ENCODE peak calls at places on chromosomes 11 and 22, in five cellular contexts. I, J, P, Z and K are unnamed samples.

GRCh38 chr11:10379022-10379421 is 74.1 kb downstream of the ADM start:
- DNase-seq in I (no peak), J (no peak), P (peak), Z (no peak), K (no peak)

GRCh38 chr11:117843666-117844484 is 19.3 kb upstream of the FXYD2 start:
- DNase-seq in I (peak), J (peak), P (peak), Z (peak), K (peak)

GRCh38 chr22:38412435-38413084 is 42.4 kb downstream of the KCNJ4 start:
- DNase-seq in I (no peak), J (no peak), P (no peak), Z (peak), K (no peak)

GRCh38 chr22:48925450-48925849 is 902.2 kb downstream of the BRD1 start:
- DNase-seq in I (no peak), J (no peak), P (no peak), Z (no peak), K (no peak)

GRCh38 chr11:33867566-33867965 is 24.3 kb downstream of the LMO2 start:
- DNase-seq in I (no peak), J (no peak), P (no peak), Z (no peak), K (no peak)

GRCh38 chr22:44544523-44545433 is 46.7 kb upstream of the RTL6 start:
- DNase-seq in I (no peak), J (no peak), P (no peak), Z (no peak), K (no peak)

GRCh38 chr11:62922653-62923371 is 1.6 kb upstream of the CHRM1 start:
- DNase-seq in I (no peak), J (no peak), P (peak), Z (no peak), K (no peak)

GRCh38 chr11:33135216-33135615 is 26.1 kb downstream of the CSTF3 start:
- DNase-seq in I (no peak), J (peak), P (peak), Z (no peak), K (peak)

GRCh38 chr11:94171693-94172440 is 43.2 kb downstream of the PANX1 start:
- DNase-seq in I (no peak), J (no peak), P (peak), Z (no peak), K (peak)

GRCh38 chr11:72425053-72425980 is 9.0 kb downstream of the CLPB start:
- DNase-seq in I (no peak), J (no peak), P (no peak), Z (no peak), K (no peak)

GRCh38 chr11:23284626-23285025 is 424.4 kb upstream of the CCDC179 start:
- DNase-seq in I (peak), J (peak), P (peak), Z (no peak), K (peak)

GRCh38 chr11:30244255-30244654 is 13.4 kb downstream of the FSHB start:
- DNase-seq in I (peak), J (peak), P (peak), Z (no peak), K (peak)

GRCh38 chr11:92219476-92219875 is 5.1 kb upstream of the FAT3 start:
- DNase-seq in I (no peak), J (no peak), P (no peak), Z (no peak), K (no peak)

GRCh38 chr22:23841292-23841691 is 2.5 kb upstream of the DERL3 start:
- DNase-seq in I (no peak), J (no peak), P (no peak), Z (no peak), K (no peak)

GRCh38 chr11:81869337-81870065 is 864.2 kb downstream of the FAM181B start:
- DNase-seq in I (peak), J (peak), P (peak), Z (no peak), K (no peak)

GRCh38 chr11:94926271-94926625 is 47.1 kb downstream of the CWC15 start:
- DNase-seq in I (no peak), J (peak), P (peak), Z (no peak), K (no peak)

GRCh38 chr22:21652547-21653545 is 10.7 kb downstream of the SDF2L1 start:
- DNase-seq in I (no peak), J (no peak), P (no peak), Z (no peak), K (no peak)

GRCh38 chr11:44928807-44929206 is 21.9 kb downstream of the TP53I11 start:
- DNase-seq in I (no peak), J (no peak), P (no peak), Z (no peak), K (no peak)

GRCh38 chr11:131511794-131512193 is 141.4 kb downstream of the NTM start:
- DNase-seq in I (peak), J (no peak), P (peak), Z (no peak), K (no peak)

GRCh38 chr11:9066432-9066925 is 24.9 kb downstream of the SCUBE2 start:
- DNase-seq in I (no peak), J (no peak), P (no peak), Z (no peak), K (no peak)

GRCh38 chr22:50202130-50202671 is 1.4 kb downstream of the SELENOO start:
- DNase-seq in I (no peak), J (no peak), P (no peak), Z (no peak), K (no peak)
- H3K4me3 ChIP-seq in I (peak), J (peak), P (peak), Z (peak), K (peak)

GRCh38 chr22:46533434-46533833 is 4.0 kb downstream of the CELSR1 start:
- DNase-seq in I (peak), J (no peak), P (no peak), Z (no peak), K (no peak)
- TF ChIP-seq CTCF in I (peak), J (no peak), P (no peak), Z (no peak), K (no peak)

GRCh38 chr22:17705565-17706450 is 67.3 kb downstream of the BCL2L13 start:
- DNase-seq in I (peak), J (peak), P (no peak), Z (no peak), K (no peak)
- H3K4me3 ChIP-seq in I (no peak), J (no peak), P (no peak), Z (peak), K (peak)

GRCh38 chr22:19432092-19432844 is at the start of gene MRPL40:
- DNase-seq in I (peak), J (peak), P (peak), Z (peak), K (peak)
- TF ChIP-seq CTCF in I (peak), J (no peak), P (no peak), Z (peak), K (no peak)

GRCh38 chr11:125167292-125167953 is 2.9 kb downstream of the PKNOX2 start:
- DNase-seq in I (no peak), J (peak), P (no peak), Z (peak), K (peak)
- H3K4me3 ChIP-seq in I (no peak), J (no peak), P (no peak), Z (peak), K (peak)